ENCODE peak calls at places on chromosomes 7 and 10, in four cellular contexts. One of them, this sample, is unnamed.

GRCh38 chr7:156095908-156096539 is 283.8 kb upstream of the SHH start:
- DNase-seq in A549: no peak
- DNase-seq in H1: no peak
- DNase-seq in K562: no peak
- DNase-seq in this sample: no peak

GRCh38 chr7:144133307-144133706 is 10.3 kb downstream of the OR2A14 start:
- DNase-seq in H1: no peak
- DNase-seq in K562: no peak
- DNase-seq in A549: no peak
- DNase-seq in this sample: no peak

GRCh38 chr7:116805100-116805544 is 57.3 kb upstream of the CAPZA2 start:
- DNase-seq in K562: no peak
- DNase-seq in H1: no peak
- DNase-seq in A549: peak; percentile 63
- DNase-seq in this sample: peak; percentile 70

GRCh38 chr7:39453743-39454355 is 112.4 kb upstream of the YAE1 start:
- DNase-seq in A549: peak; percentile 61
- DNase-seq in H1: peak; percentile 47
- DNase-seq in K562: peak; percentile 57
- DNase-seq in this sample: peak; percentile 44

GRCh38 chr7:88664630-88665233 is 94.8 kb upstream of the ZNF804B start:
- DNase-seq in H1: peak; percentile 19
- DNase-seq in A549: peak; percentile 3
- DNase-seq in K562: no peak
- DNase-seq in this sample: no peak

GRCh38 chr10:95693331-95693667 is 428 bp downstream of the TCTN3 start:
- DNase-seq in H1: no peak
- DNase-seq in K562: no peak
- DNase-seq in A549: no peak
- DNase-seq in this sample: no peak

GRCh38 chr7:80225361-80225760 is 90.7 kb downstream of the GNAI1 start:
- DNase-seq in H1: no peak
- DNase-seq in K562: no peak
- DNase-seq in A549: no peak
- DNase-seq in this sample: no peak

GRCh38 chr7:75688200-75689136 is 50.3 kb downstream of the HIP1 start:
- DNase-seq in A549: no peak
- DNase-seq in K562: no peak
- DNase-seq in H1: no peak
- DNase-seq in this sample: peak; percentile 87

GRCh38 chr7:14218338-14218737 is 228.9 kb upstream of the ETV1 start:
- DNase-seq in A549: no peak
- DNase-seq in K562: no peak
- DNase-seq in H1: no peak
- DNase-seq in this sample: peak; percentile 2

GRCh38 chr10:74576586-74576985 is 249.8 kb upstream of the KAT6B start:
- DNase-seq in H1: no peak
- DNase-seq in A549: no peak
- DNase-seq in K562: no peak
- DNase-seq in this sample: no peak

GRCh38 chr7:121369462-121369861 is 26.6 kb downstream of the FAM3C start:
- DNase-seq in H1: no peak
- DNase-seq in A549: peak; percentile 5
- DNase-seq in K562: no peak
- DNase-seq in this sample: peak; percentile 2

GRCh38 chr7:7641129-7641663 is 644 bp downstream of the UMAD1 start:
- DNase-seq in K562: no peak
- DNase-seq in A549: no peak
- DNase-seq in H1: no peak
- DNase-seq in this sample: peak; percentile 20

GRCh38 chr7:16062269-16062668 is 359.1 kb downstream of the CRPPA start:
- DNase-seq in K562: no peak
- DNase-seq in A549: no peak
- DNase-seq in H1: no peak
- DNase-seq in this sample: no peak

GRCh38 chr10:26269754-26270153 is 53.2 kb downstream of the GAD2 start:
- DNase-seq in H1: no peak
- DNase-seq in K562: no peak
- DNase-seq in A549: peak; percentile 65
- DNase-seq in this sample: peak; percentile 38

GRCh38 chr10:131211146-131211545 is 100.4 kb downstream of the TCERG1L start:
- DNase-seq in H1: no peak
- DNase-seq in K562: no peak
- DNase-seq in A549: no peak
- DNase-seq in this sample: no peak

GRCh38 chr7:154566877-154567276 is 436.0 kb downstream of the PAXIP1 start:
- DNase-seq in A549: no peak
- DNase-seq in K562: no peak
- DNase-seq in H1: no peak
- DNase-seq in this sample: no peak

GRCh38 chr10:58086763-58087150 is 180.9 kb downstream of the IPMK start:
- DNase-seq in H1: no peak
- DNase-seq in A549: no peak
- DNase-seq in K562: no peak
- DNase-seq in this sample: no peak

GRCh38 chr10:35765996-35766395 is 123.9 kb upstream of the FZD8 start:
- DNase-seq in H1: no peak
- DNase-seq in K562: no peak
- DNase-seq in A549: no peak
- DNase-seq in this sample: no peak

GRCh38 chr10:11578802-11579255 is 32.6 kb downstream of the USP6NL start:
- DNase-seq in K562: no peak
- DNase-seq in A549: no peak
- DNase-seq in H1: no peak
- DNase-seq in this sample: no peak

GRCh38 chr7:153473189-153473588 is 579.0 kb upstream of the DPP6 start:
- DNase-seq in H1: no peak
- DNase-seq in A549: no peak
- DNase-seq in K562: no peak
- DNase-seq in this sample: no peak

GRCh38 chr10:81071087-81071796 is 533.5 kb downstream of the SH2D4B start:
- DNase-seq in H1: no peak
- DNase-seq in A549: no peak
- DNase-seq in K562: no peak
- DNase-seq in this sample: no peak

GRCh38 chr10:126663880-126664279 is 6.6 kb downstream of the C10orf90 start:
- DNase-seq in H1: no peak
- DNase-seq in K562: no peak
- DNase-seq in A549: no peak
- DNase-seq in this sample: no peak

GRCh38 chr7:139731802-139732470 is 45.9 kb downstream of the HIPK2 start:
- DNase-seq in K562: no peak
- DNase-seq in A549: peak; percentile 84
- DNase-seq in H1: no peak
- DNase-seq in this sample: peak; percentile 80

DNA sequence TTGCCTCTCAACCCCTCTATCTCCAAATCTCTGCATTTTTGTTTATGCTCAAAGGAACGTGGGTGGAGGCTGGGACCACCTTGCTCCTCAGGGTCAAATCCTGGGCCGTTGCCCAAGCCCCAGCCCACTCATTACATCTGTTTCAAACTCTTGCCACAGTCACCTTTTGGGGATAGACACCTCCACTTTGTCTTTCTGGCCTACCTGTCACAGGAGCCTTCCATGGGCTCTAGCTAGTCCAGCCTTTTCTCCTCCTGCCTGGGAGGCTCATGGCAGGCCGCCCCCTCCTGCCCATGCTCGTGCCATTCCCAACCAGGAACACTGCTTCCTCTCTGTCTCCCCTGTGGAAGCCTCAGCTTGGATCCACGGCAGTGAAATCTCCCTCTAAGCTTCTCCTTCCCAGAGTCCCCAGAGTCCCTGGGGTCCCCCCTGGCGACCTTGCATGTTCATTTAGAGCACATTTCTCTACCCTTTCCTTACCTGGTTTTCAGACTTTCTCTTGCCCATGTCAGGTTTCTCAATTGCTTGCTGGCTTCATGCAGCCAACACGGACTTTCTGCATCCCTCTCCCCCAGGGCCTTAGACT is 2.5 kb upstream of the ADAMTS14 start:
- DNase-seq in A549: no peak
- DNase-seq in H1: no peak
- DNase-seq in K562: no peak
- DNase-seq in this sample: no peak
- TF ChIP-seq PHF8 in A549: no peak
- TF ChIP-seq PHF8 in H1: no peak
- TF ChIP-seq PHF8 in K562: no peak
- TF ChIP-seq PHF8 in this sample: no peak

GRCh38 chr10:79082631-79083581 is 14.1 kb downstream of the ZMIZ1 start:
- DNase-seq in K562: peak; percentile 61
- DNase-seq in H1: no peak
- DNase-seq in A549: no peak
- DNase-seq in this sample: no peak

GRCh38 chr10:79084972-79085597 is 16.3 kb downstream of the ZMIZ1 start:
- DNase-seq in A549: no peak
- DNase-seq in K562: no peak
- DNase-seq in H1: no peak
- DNase-seq in this sample: no peak

GRCh38 chr10:79082035-79082373 is 13.2 kb downstream of the ZMIZ1 start:
- DNase-seq in A549: no peak
- DNase-seq in K562: no peak
- DNase-seq in H1: no peak
- DNase-seq in this sample: no peak

GRCh38 chr10:79086822-79087221 is 18.1 kb downstream of the ZMIZ1 start:
- DNase-seq in K562: no peak
- DNase-seq in H1: no peak
- DNase-seq in A549: no peak
- DNase-seq in this sample: no peak

GRCh38 chr10:79084012-79084971 is 15.5 kb downstream of the ZMIZ1 start:
- DNase-seq in H1: no peak
- DNase-seq in K562: peak; percentile 75
- DNase-seq in A549: peak; percentile 86
- DNase-seq in this sample: peak; percentile 93
- TF ChIP-seq PHF8 in H1: no peak
- TF ChIP-seq PHF8 in K562: no peak
- TF ChIP-seq PHF8 in A549: no peak
- TF ChIP-seq PHF8 in this sample: no peak

GRCh38 chr10:67438605-67439258 is 257.3 kb downstream of the CTNNA3 start:
- DNase-seq in K562: no peak
- DNase-seq in H1: no peak
- DNase-seq in A549: peak; percentile 1
- DNase-seq in this sample: no peak
- TF ChIP-seq PHF8 in K562: no peak
- TF ChIP-seq PHF8 in H1: no peak
- TF ChIP-seq PHF8 in A549: no peak
- TF ChIP-seq PHF8 in this sample: no peak

GRCh38 chr10:6299234-6299633 is 96.5 kb downstream of the PFKFB3 start:
- DNase-seq in A549: peak; percentile 94
- DNase-seq in H1: no peak
- DNase-seq in K562: peak; percentile 18
- DNase-seq in this sample: peak; percentile 60
- TF ChIP-seq PHF8 in A549: no peak
- TF ChIP-seq PHF8 in H1: no peak
- TF ChIP-seq PHF8 in K562: no peak
- TF ChIP-seq PHF8 in this sample: no peak

GRCh38 chr10:97024181-97025073 is 161.3 kb downstream of the SLIT1 start:
- DNase-seq in A549: peak; percentile 66
- DNase-seq in K562: no peak
- DNase-seq in H1: no peak
- DNase-seq in this sample: no peak
- TF ChIP-seq PHF8 in A549: no peak
- TF ChIP-seq PHF8 in K562: no peak
- TF ChIP-seq PHF8 in H1: no peak
- TF ChIP-seq PHF8 in this sample: no peak

DNA sequence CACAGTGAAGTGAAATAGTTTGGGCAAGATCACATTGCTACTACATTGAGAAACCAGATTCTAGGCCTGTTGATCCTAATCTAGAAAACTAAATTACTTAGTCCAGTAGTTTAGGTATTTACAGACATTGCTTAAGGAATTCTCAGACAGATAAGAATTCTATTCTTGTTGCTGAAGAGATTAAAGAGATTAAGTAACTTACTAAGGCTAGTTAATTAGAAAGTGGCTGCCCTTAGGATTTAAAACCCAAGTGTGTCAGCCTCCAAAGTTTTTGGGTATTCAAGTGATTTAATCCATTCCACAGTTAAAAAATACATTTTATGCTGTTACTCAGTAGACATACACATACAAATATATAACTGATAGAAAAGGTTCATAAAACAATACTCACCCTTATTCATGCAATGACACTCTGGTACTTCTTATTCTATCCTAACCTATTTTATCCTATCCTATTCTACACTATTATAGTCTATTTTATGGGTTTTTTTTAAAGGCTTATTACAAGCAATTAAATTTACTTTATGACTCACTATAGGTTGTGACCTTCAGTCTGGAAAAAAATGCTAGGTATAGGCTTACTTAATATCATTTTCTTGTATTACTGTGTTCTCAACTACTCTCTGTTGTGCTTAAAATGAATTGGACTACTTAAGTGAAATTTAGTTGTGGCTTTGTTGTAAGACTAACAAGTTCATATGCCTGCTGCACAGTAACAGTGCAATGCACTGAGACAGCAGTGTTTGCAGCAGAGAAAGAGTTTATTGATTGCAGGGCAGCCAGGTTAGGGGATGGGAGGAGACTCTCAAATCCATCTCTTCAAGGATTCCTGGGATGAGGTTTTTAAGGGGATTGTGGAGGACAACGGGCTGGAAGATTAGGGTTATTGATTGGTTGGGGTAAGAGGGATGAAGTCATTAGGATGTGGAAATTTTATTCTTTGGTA is 10.7 kb downstream of the SPAM1 start:
- DNase-seq in K562: no peak
- DNase-seq in A549: no peak
- DNase-seq in H1: no peak
- DNase-seq in this sample: no peak
- TF ChIP-seq PHF8 in K562: no peak
- TF ChIP-seq PHF8 in A549: no peak
- TF ChIP-seq PHF8 in H1: no peak
- TF ChIP-seq PHF8 in this sample: no peak

This sample was measured in HepG2.